ENCODE peak calls at places on chromosomes 6 and 20, in eight cellular contexts. Q is stomach, N is endothelial cell of umbilical vein, X is sigmoid colon, T is H1, F is spleen, E is GM23338, L is Panc1. B is an unnamed sample.

GRCh38 chr20:5184684-5185083 is 57.9 kb downstream of the CDS2 start:
- DNase-seq in E (no peak), Q (no peak), X (no peak), L (no peak), F (no peak), N (no peak), T (no peak), B (no peak)

GRCh38 chr20:62710886-62711702 is 2.5 kb downstream of the NTSR1 start:
- DNase-seq in E (no peak), Q (peak; percentile 62), L (no peak), T (no peak), N (no peak), F (no peak), X (peak; percentile 89), B (no peak)

GRCh38 chr20:3000852-3001523 is 42.4 kb upstream of the GNRH2 start:
- DNase-seq in E (peak; percentile 63), Q (no peak), X (no peak), F (no peak), T (no peak), L (no peak), N (peak; percentile 80), B (no peak)

GRCh38 chr20:19544684-19545083 is 213.4 kb upstream of the RIN2 start:
- DNase-seq in F (no peak), X (no peak), N (no peak), Q (no peak), L (no peak), T (no peak), E (no peak), B (no peak)

GRCh38 chr6:13318821-13319220 is 9.5 kb downstream of the TBC1D7 start:
- DNase-seq in N (no peak), T (no peak), L (no peak), X (no peak), F (no peak), Q (no peak), E (no peak), B (no peak)

GRCh38 chr20:62167474-62167873 is 15.4 kb upstream of the MTG2 start:
- DNase-seq in X (no peak), E (no peak), T (no peak), F (peak; percentile 76), N (no peak), L (no peak), Q (no peak), B (no peak)

GRCh38 chr20:48149887-48150286 is 364.6 kb upstream of the SULF2 start:
- DNase-seq in Q (no peak), T (no peak), E (no peak), X (no peak), N (no peak), F (no peak), L (no peak), B (no peak)

GRCh38 chr6:80132942-80133517 is 26.6 kb downstream of the BCKDHB start:
- DNase-seq in E (peak; percentile 53), X (peak; percentile 83), F (no peak), T (no peak), Q (peak; percentile 60), L (no peak), N (peak; percentile 58), B (peak; percentile 83)

GRCh38 chr6:150898390-150899170 is 33.1 kb downstream of the MTHFD1L start:
- DNase-seq in T (no peak), N (no peak), F (no peak), X (peak; percentile 47), E (no peak), L (no peak), Q (no peak), B (peak; percentile 15)

GRCh38 chr6:894274-894673 is 201.3 kb upstream of the EXOC2 start:
- DNase-seq in X (no peak), T (no peak), Q (no peak), F (no peak), L (no peak), N (no peak), E (peak; percentile 53), B (no peak)

GRCh38 chr6:53520320-53520928 is 24.5 kb downstream of the GCLC start:
- DNase-seq in Q (no peak), E (no peak), F (no peak), N (no peak), L (no peak), T (no peak), X (no peak), B (no peak)

GRCh38 chr6:157241411-157241979 is 81.8 kb downstream of the TMEM242 start:
- DNase-seq in T (no peak), Q (peak; percentile 34), X (no peak), L (no peak), E (no peak), F (peak; percentile 13), N (no peak), B (peak; percentile 79)

GRCh38 chr6:94238868-94239267 is 819.5 kb upstream of the EPHA7 start:
- DNase-seq in E (no peak), X (no peak), T (no peak), L (no peak), F (no peak), Q (no peak), N (no peak), B (no peak)

GRCh38 chr6:54112171-54112650 is 968 bp downstream of the MLIP start:
- DNase-seq in X (no peak), L (no peak), F (no peak), T (no peak), Q (no peak), N (peak; percentile 91), E (no peak), B (no peak)

GRCh38 chr6:55953384-55953783 is 78.0 kb upstream of the BMP5 start:
- DNase-seq in Q (no peak), X (no peak), N (peak; percentile 51), L (peak; percentile 57), E (no peak), T (no peak), F (no peak), B (no peak)

GRCh38 chr20:38805502-38805957 is at the start of gene PPP1R16B:
- DNase-seq in E (peak; percentile 81), N (peak; percentile 72), T (no peak), X (no peak), F (peak; percentile 96), Q (peak; percentile 50), L (no peak), B (no peak)

GRCh38 chr6:43901330-43902230 is 131.6 kb downstream of the VEGFA start:
- DNase-seq in F (peak; percentile 38), X (no peak), T (no peak), Q (no peak), E (no peak), N (no peak), L (no peak), B (no peak)

GRCh38 chr6:37525460-37526357 is 26.0 kb upstream of the CCDC167 start:
- DNase-seq in L (no peak), E (peak; percentile 81), T (no peak), N (peak; percentile 30), Q (no peak), F (no peak), X (no peak), B (no peak)

GRCh38 chr20:10402938-10403593 is 31.0 kb downstream of the MKKS start:
- DNase-seq in X (no peak), F (no peak), E (no peak), Q (no peak), T (no peak), L (no peak), N (no peak), B (no peak)

DNA sequence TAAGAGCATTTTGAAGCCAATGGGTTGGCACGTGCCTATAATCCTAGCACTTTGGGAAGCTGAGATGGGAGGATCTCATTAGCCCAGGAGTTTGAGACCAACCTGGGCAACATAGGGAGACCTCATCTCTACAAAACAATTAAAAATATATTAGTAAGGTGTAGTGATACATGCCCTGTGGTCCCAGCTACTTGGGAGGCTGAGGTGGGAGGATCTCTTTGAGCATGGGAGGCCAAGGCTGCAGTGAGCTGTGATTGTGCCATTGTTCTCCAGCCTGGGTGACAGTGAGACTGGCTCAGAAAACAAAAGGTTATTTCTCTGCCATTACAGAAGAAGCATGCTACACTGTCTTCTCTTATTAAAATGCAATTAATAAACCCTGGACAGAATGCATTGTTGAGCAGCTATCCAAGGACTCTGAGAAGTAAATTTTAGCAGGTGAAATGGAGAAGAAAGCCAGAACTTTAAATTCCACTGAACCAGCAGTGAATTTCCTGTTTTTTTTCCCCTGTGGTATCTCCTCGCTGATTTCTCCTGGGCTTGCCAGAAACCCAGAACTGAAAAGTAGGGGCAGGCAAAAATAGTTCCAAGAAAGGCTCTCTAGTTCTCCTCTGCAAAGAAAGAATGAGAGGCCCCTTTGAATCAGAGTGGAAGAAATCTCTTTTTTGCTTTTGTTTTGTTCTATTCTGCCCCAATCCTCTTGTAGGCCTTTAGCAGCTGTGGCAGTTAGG is 8.4 kb downstream of the AMD1 start:
- DNase-seq in N (no peak), Q (no peak), L (no peak), X (no peak), F (no peak), T (no peak), E (no peak), B (no peak)
- H3K27ac ChIP-seq in N (no peak overlapping the region), Q (no peak overlapping the region), L (no peak overlapping the region), X (no peak overlapping the region), F (no peak overlapping the region), T (no peak overlapping the region), E (peak overlapping the region; percentile 85), B (no peak overlapping the region)

DNA sequence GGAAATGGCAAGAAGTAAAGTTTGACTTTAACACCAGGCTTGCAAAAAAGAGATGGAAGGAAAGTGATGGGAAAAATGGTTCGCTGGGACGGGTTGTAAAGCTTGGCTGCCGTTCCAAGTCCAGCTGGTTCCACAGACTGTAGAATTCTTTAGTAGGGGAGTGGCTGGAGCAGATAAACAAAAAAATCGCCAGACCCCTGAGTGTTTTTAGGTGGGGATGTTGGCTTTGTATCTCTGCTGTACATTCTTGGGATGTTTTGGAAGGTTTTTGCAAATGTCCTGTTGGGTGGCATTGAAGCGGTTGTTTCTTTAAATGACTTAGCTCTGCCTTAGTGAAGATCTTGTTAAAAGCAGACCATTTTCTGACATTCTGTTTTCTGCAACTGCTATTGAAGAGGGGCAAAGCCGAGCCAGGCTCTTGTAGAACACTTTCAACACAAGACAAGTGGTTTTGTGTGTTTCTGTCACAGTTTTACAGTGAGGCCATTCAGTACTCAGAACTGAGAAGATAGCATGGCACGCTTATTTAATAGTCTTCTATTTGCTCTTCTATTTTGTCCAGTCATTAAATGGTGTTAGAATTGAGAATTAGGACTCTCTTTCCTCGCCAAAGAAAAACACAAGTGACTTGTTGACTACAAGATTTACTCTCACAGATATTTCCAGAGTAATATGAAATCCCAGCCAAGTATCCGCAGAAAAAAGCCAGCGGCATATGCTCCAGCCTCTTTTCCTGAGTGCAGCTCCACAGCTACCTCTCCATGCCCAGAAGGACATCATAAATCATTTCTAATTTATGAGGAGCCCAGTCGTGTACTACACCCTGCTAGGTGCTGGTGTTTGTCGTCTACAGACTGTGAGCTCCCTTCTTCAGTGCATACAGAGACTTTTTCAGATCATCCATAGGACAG is 65.7 kb downstream of the PHACTR2 start:
- DNase-seq in T (no peak), F (no peak), X (peak; percentile 70), Q (no peak), N (no peak), E (peak; percentile 36), L (no peak), B (no peak)
- TF ChIP-seq POLR2AphosphoS5 in T (no peak), F (no peak), X (peak; percentile 68), Q (no peak), N (no peak), E (no peak), L (no peak), B (no peak)

GRCh38 chr6:14472964-14473363 is 355.4 kb downstream of the CD83 start:
- DNase-seq in L (no peak), X (no peak), E (no peak), T (no peak), F (no peak), N (no peak), Q (no peak), B (no peak)
- H3K27ac ChIP-seq in L (no peak overlapping the region), X (no peak overlapping the region), E (no peak overlapping the region), T (no peak overlapping the region), F (no peak overlapping the region), N (no peak overlapping the region), Q (no peak overlapping the region), B (no peak overlapping the region)

GRCh38 chr6:145756170-145756662 is 20.9 kb upstream of the EPM2A start:
- DNase-seq in Q (no peak), N (peak; percentile 28), T (no peak), X (no peak), F (no peak), E (no peak), L (no peak), B (no peak)
- TF ChIP-seq POLR2AphosphoS5 in Q (no peak), N (no peak), T (no peak), X (peak; percentile 22), F (no peak), E (no peak), L (no peak), B (no peak)